ENCODE peak calls at places on chromosomes 6 and 20, in nine cellular contexts. Q is NCI-H226; G is RPMI7951; D is cardiac muscle cell; P is tibial nerve; X is brain microvascular endothelial cell; J is NCI-H1436; H is activated CD8-positive, alpha-beta memory T cell treated with anti-CD3 and anti-CD28 coated beads for 1 hour; W is stimulated activated CD4-positive, alpha-beta T cell treated with anti-CD3 and anti-CD28 coated beads, TNF-alpha, amount 100 ng/mL, for 4 hours. M is an unnamed sample.

GRCh38 chr6:12288211-12288618 is 1.9 kb upstream of the EDN1 start:
- DNase-seq in D (no peak), Q (no peak), H (no peak), X (no peak), J (no peak), W (no peak), P (no peak), G (no peak), M (no peak)

GRCh38 chr6:35321091-35321490 is 21.3 kb upstream of the PPARD start:
- DNase-seq in Q (no peak), P (no peak), W (no peak), G (no peak), J (no peak), D (no peak), H (no peak), X (no peak), M (no peak)

GRCh38 chr20:10622657-10623418 is 51.0 kb downstream of the JAG1 start:
- DNase-seq in G (peak), H (no peak), P (peak), X (peak), Q (no peak), D (peak), J (no peak), W (no peak), M (no peak)

GRCh38 chr6:146028835-146029572 is at the start of gene GRM1:
- DNase-seq in X (no peak), H (no peak), W (no peak), D (no peak), Q (no peak), P (no peak), J (no peak), G (no peak), M (no peak)

GRCh38 chr6:2959909-2960719 is 11.3 kb downstream of the SERPINB6 start:
- DNase-seq in G (peak), H (no peak), Q (peak), W (no peak), D (peak), P (no peak), X (peak), J (no peak), M (no peak)

GRCh38 chr6:27503436-27504030 is 30.6 kb upstream of the ZNF184 start:
- DNase-seq in P (peak), X (peak), D (peak), Q (peak), W (peak), H (peak), G (peak), J (peak), M (peak)

GRCh38 chr6:113457751-113458150 is 399.4 kb upstream of the MARCKS start:
- DNase-seq in P (no peak), W (no peak), X (no peak), D (no peak), J (no peak), G (no peak), H (no peak), Q (no peak), M (no peak)

GRCh38 chr6:128601060-128601459 is 80.7 kb upstream of the PTPRK start:
- DNase-seq in W (no peak), P (no peak), D (peak), X (peak), H (no peak), Q (peak), G (peak), J (no peak), M (no peak)

GRCh38 chr6:153043719-153044118 is 41.2 kb upstream of the MTRF1L start:
- DNase-seq in J (no peak), X (no peak), P (no peak), H (no peak), W (no peak), D (no peak), Q (no peak), G (no peak), M (no peak)

GRCh38 chr6:14035448-14035847 is 82.1 kb upstream of the CD83 start:
- DNase-seq in J (no peak), H (no peak), D (peak), P (no peak), X (peak), G (peak), W (no peak), Q (peak), M (no peak)

GRCh38 chr6:170091639-170092579 is 199.0 kb downstream of the DLL1 start:
- DNase-seq in J (no peak), H (no peak), Q (no peak), X (no peak), D (no peak), P (no peak), G (no peak), W (no peak), M (no peak)

GRCh38 chr6:148629197-148629909 is 117.5 kb upstream of the UST start:
- DNase-seq in G (no peak), D (no peak), J (no peak), Q (no peak), X (no peak), P (peak), W (no peak), H (no peak), M (no peak)

GRCh38 chr6:46704562-46704961 is 16.9 kb downstream of the TDRD6 start:
- DNase-seq in H (no peak), Q (peak), W (no peak), J (peak), G (peak), P (no peak), D (peak), X (peak), M (peak)

GRCh38 chr6:152432758-152433157 is 204.4 kb downstream of the SYNE1 start:
- DNase-seq in H (no peak), Q (no peak), P (no peak), W (no peak), G (no peak), J (no peak), X (no peak), D (peak), M (no peak)

GRCh38 chr6:8549381-8549780 is 114.0 kb upstream of the SLC35B3 start:
- DNase-seq in J (no peak), Q (peak), G (no peak), P (no peak), W (no peak), H (no peak), D (no peak), X (no peak), M (peak)

GRCh38 chr20:50044353-50044960 is 61.7 kb downstream of the SNAI1 start:
- DNase-seq in X (no peak), P (no peak), Q (no peak), W (no peak), D (no peak), H (no peak), G (no peak), J (no peak), M (no peak)

GRCh38 chr6:38876470-38876869 is 161.4 kb downstream of the DNAH8 start:
- DNase-seq in H (no peak), Q (no peak), D (peak), P (no peak), J (no peak), X (no peak), G (peak), W (peak), M (no peak)